ENCODE peak calls at places on chromosomes 4 and X, in six cellular contexts. B, X, K, U, S and W are unnamed samples. For H3K9me2, the result is how much of the 10 kb centered on the place peaks cover.

GRCh38 chrX:81280148-81280547 is 78.2 kb downstream of the SH3BGRL start:
- DNase-seq in X (no peak), K (no peak), U (no peak), S (no peak), B (no peak), W (no peak)

GRCh38 chr4:149113804-149114430 is 671.7 kb upstream of the NR3C2 start:
- DNase-seq in K (no peak), U (no peak), X (no peak), S (no peak), B (peak), W (peak)

GRCh38 chrX:155262970-155263754 is 1.1 kb downstream of the RAB39B start:
- DNase-seq in B (peak), U (no peak), S (no peak), K (no peak), X (peak), W (no peak)

GRCh38 chr4:80094191-80094590 is 21.2 kb upstream of the ANTXR2 start:
- DNase-seq in S (no peak), B (peak), X (no peak), K (no peak), U (no peak), W (no peak)

GRCh38 chr4:3021127-3021526 is 53.2 kb downstream of the HTT-AS start:
- DNase-seq in K (no peak), B (no peak), S (no peak), U (no peak), X (no peak), W (no peak)

GRCh38 chr4:16794816-16795445 is 103.5 kb downstream of the LDB2 start:
- DNase-seq in S (peak), U (peak), B (peak), K (peak), X (peak), W (peak)

GRCh38 chrX:110082156-110082555 is 79.2 kb downstream of the TMEM164 start:
- DNase-seq in B (peak), X (no peak), U (no peak), K (no peak), S (no peak), W (peak)

GRCh38 chr4:98260047-98260578 is 1.1 kb upstream of the RAP1GDS1 start:
- DNase-seq in X (peak), B (no peak), S (peak), U (peak), K (peak), W (peak)

GRCh38 chrX:24023972-24024664 is 2.9 kb downstream of the KLHL15 start:
- DNase-seq in B (peak), U (peak), X (peak), K (no peak), S (no peak), W (peak)
- H3K9me2 ChIP-seq in B (under half), U (under half), X (under half), K (under half), S (under half), W (under half)

DNA sequence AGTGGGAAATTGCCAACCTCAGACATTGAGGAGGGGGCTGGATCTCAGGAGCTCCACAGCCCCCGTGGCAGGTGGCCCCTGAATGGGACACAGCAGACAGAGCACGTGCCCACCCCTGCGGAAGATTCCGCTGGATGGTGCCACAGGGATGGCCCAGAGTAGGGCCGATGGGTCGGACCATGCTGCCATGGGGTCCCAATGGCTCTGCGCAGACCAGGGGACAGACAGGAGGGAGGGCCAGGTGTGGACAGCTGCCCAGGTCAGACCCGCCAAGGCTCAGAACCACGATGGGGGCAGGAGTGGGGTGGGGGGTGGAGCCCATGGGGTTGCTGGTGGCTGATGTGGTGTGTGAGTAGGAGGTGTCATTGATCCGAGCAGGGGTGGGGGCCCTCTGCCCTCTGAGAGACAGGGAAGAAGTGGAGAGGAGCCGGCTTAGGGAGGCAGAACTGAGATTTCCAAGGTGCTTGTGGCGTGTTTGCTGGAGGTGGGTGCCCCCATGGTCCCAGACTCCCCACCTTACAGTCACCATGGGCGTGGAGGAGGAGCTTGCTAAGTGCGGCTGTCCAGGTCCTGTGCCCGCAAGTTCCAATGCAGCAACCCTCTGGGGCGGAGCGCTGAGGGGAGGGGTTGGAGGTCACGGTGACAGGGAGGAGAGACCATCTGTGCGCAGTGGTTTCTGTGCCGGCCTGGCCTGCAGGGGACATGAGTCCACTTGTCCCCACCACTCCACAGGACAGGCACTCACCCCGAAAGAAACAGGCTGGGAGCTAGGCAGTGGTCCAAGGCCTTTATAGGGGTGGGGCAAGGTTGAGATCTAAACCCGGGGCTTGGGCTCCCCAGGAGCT is 12.9 kb downstream of the SH3TC1 start:
- DNase-seq in S (no peak), K (no peak), X (no peak), U (no peak), B (no peak), W (no peak)
- H3K27ac ChIP-seq in S (no peak), K (no peak), X (no peak), U (no peak), B (no peak), W (no peak)

GRCh38 chrX:38937926-38938325 is 136.7 kb downstream of the MID1IP1 start:
- DNase-seq in U (no peak), K (no peak), B (no peak), S (no peak), X (no peak), W (no peak)
- H3K9me2 ChIP-seq in U (under half), K (under half), B (under half), S (under half), X (under half), W (under half)

GRCh38 chr4:174420317-174420716 is 102.0 kb downstream of the HPGD start:
- DNase-seq in S (no peak), X (no peak), B (no peak), K (no peak), U (no peak), W (no peak)

GRCh38 chr4:174425669-174426068 is 96.6 kb downstream of the HPGD start:
- DNase-seq in B (no peak), S (no peak), K (no peak), U (no peak), X (no peak), W (no peak)

GRCh38 chr4:174423257-174423944 is 98.9 kb downstream of the HPGD start:
- DNase-seq in S (no peak), K (peak), U (peak), X (no peak), B (peak), W (peak)

GRCh38 chr4:174418640-174419039 is 103.6 kb downstream of the HPGD start:
- DNase-seq in S (no peak), X (no peak), U (no peak), B (no peak), K (no peak), W (no peak)

DNA sequence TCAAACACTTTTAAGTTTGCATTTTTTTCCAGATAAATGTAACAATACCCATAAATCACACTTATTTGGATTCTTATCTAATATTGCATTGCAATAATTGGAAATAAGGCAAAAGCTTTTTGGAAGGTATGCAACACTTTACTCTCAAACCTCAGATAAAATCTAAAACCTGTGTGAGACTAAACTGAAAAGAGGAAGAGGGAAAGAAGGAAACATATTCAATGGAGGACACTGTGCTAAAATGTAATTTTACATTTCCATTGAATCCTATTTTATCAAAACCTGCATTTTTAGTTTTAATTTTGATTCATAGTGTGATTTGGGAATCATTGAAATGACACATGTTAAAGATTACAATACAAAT is 99.4 kb downstream of the HPGD start:
- DNase-seq in B (no peak), S (no peak), X (no peak), K (no peak), U (no peak), W (no peak)
- H3K27ac ChIP-seq in B (no peak), S (no peak), X (no peak), K (no peak), U (no peak), W (peak)

DNA sequence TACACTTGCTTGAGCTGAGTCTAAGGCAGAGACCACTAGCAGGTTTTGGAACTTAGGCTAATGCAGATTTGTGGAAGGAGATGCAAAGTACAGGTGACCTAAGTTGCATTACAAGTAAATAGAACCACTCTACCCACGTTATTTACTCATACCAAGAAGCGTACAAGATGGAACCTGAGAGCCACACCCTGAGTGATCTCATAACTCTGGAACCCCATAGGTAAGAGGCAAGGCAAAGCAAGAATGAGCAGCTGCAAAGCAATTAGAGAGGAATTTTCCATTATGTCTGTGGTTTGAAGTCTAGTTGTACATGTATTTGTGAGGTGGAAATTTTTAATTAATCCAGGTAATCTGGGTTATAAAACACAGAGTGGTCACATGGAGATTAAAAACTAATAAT is 55.4 kb downstream of the CC2D2A start:
- DNase-seq in S (no peak), U (peak), K (peak), B (no peak), X (no peak), W (peak)
- H3K9me2 ChIP-seq in S (under half), U (under half), K (under half), B (under half), X (under half), W (under half)

DNA sequence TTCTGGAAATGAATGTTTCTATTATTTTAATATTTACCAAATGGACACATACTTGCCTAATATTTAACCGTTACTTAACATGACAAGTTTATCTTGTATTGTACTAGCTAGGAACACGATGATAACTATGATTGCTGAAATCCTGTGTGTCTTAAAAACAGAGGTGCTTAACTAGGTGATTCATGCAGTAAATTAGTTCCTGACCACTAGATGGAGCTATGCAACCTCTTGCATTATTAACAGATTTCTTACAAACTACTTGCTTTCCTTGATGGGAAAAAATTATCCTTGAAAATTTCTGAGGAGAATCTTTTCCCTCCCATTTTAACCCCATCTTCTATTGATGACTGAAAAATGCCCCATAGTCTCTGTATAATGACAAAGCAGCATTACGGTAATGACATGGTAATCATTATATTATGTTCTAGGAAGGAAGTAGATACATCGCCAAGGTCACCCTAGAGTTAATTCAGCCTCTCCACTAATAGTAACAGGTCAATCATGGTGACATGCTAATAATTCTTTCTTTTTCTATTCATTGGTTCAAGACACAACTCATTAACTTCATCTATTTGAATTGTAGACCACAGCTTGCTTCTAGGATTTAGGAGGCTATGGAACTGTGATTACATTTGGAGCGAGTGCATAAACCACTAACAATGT is 844.2 kb downstream of the RAPGEF2 start:
- DNase-seq in B (peak), X (peak), U (peak), S (peak), K (peak), W (peak)
- H3K27ac ChIP-seq in B (no peak), X (no peak), U (no peak), S (no peak), K (no peak), W (no peak)

GRCh38 chr4:25307596-25307995 is 5.0 kb upstream of the ZCCHC4 start:
- DNase-seq in U (no peak), X (no peak), K (no peak), B (no peak), S (no peak), W (no peak)

GRCh38 chr4:25306658-25307057 is 5.9 kb upstream of the ZCCHC4 start:
- DNase-seq in X (no peak), U (no peak), K (no peak), S (no peak), B (no peak), W (no peak)

GRCh38 chr4:25310066-25310824 is 2.3 kb upstream of the ZCCHC4 start:
- DNase-seq in U (no peak), B (no peak), K (no peak), S (no peak), X (peak), W (no peak)

GRCh38 chr4:25308761-25309160 is 3.8 kb upstream of the ZCCHC4 start:
- DNase-seq in S (no peak), B (peak), U (no peak), K (no peak), X (no peak), W (no peak)

GRCh38 chr4:25308266-25308665 is 4.3 kb upstream of the ZCCHC4 start:
- DNase-seq in B (peak), K (no peak), U (no peak), X (peak), S (no peak), W (no peak)
- H3K9me2 ChIP-seq in B (under half), K (under half), U (under half), X (under half), S (under half), W (under half)